ENCODE peak calls at places on chromosomes 1 and 21, in seven cellular contexts. X is stimulated activated naive CD8-positive, alpha-beta T cell treated with anti-CD3 and anti-CD28 coated beads, Interleukin-15, amount 100 ng/mL, for 72 hours; G is BE2C; B is HT1080; D is left ventricle myocardium inferior; T is activated T-cell treated with anti-CD3 and anti-CD28 coated beads for 1 hour; L is posterior cingulate gyrus. U is an unnamed sample.

GRCh38 chr1:99643021-99643779 is 2.7 kb upstream of the PALMD start:
- DNase-seq in X (no peak), G (no peak), B (no peak), T (no peak), L (no peak), D (no peak), U (no peak)

GRCh38 chr21:27419153-27419552 is 452.3 kb upstream of the ADAMTS5 start:
- DNase-seq in T (no peak), X (no peak), L (no peak), B (no peak), G (no peak), D (no peak), U (no peak)

GRCh38 chr1:201164645-201165044 is 10.4 kb upstream of the TMEM9 start:
- DNase-seq in L (no peak), G (peak; percentile 31), X (no peak), D (no peak), T (no peak), B (no peak), U (no peak)

GRCh38 chr1:39533442-39533841 is 42.0 kb downstream of the BMP8A start:
- DNase-seq in B (no peak), L (no peak), X (no peak), D (no peak), G (no peak), T (no peak), U (no peak)

GRCh38 chr1:94271373-94271772 is 34.0 kb upstream of the ARHGAP29 start:
- DNase-seq in X (no peak), T (no peak), B (no peak), L (no peak), D (no peak), G (no peak), U (no peak)

GRCh38 chr1:9442266-9442846 is 96.9 kb upstream of the SLC25A33 start:
- DNase-seq in L (no peak), G (no peak), X (no peak), D (no peak), T (no peak), B (no peak), U (no peak)

GRCh38 chr21:45460611-45461368 is 55.8 kb downstream of the COL18A1 start:
- DNase-seq in T (no peak), D (no peak), X (no peak), G (no peak), L (no peak), B (peak; percentile 47), U (no peak)

GRCh38 chr21:37658994-37659458 is 257.2 kb downstream of the KCNJ6 start:
- DNase-seq in L (no peak), G (no peak), D (no peak), B (peak; percentile 79), T (no peak), X (no peak), U (peak; percentile 53)

U was measured in Peyer's patch.